ENCODE peak calls at places on chromosomes 1 and 21, in five cellular contexts. Q, E, T, L and D are unnamed samples.

GRCh38 chr1:19676438-19676922 is 11.8 kb downstream of the HTR6 start:
- DNase-seq in Q (peak; percentile 88), E (no peak), T (peak; percentile 47), L (no peak), D (peak; percentile 74)

GRCh38 chr1:167136191-167136614 is 42.3 kb downstream of the STYXL2 start:
- DNase-seq in Q (peak; percentile 24), E (no peak), T (no peak), L (no peak), D (peak; percentile 30)

GRCh38 chr21:40902299-40902698 is 55.3 kb upstream of the DSCAM start:
- DNase-seq in Q (no peak), E (no peak), T (no peak), L (no peak), D (peak; percentile 38)

GRCh38 chr1:36137226-36137625 is 12.1 kb downstream of the TRAPPC3 start:
- DNase-seq in Q (peak; percentile 19), E (no peak), T (no peak), L (no peak), D (no peak)

GRCh38 chr1:7117599-7118281 is 332.5 kb downstream of the CAMTA1 start:
- DNase-seq in Q (peak; percentile 86), E (no peak), T (no peak), L (no peak), D (no peak)

GRCh38 chr1:111690306-111690617 is 48.9 kb downstream of the INKA2 start:
- DNase-seq in Q (peak; percentile 96), E (no peak), T (peak; percentile 68), L (no peak), D (peak; percentile 73)

GRCh38 chr1:186670965-186671486 is 9.2 kb downstream of the PTGS2 start:
- DNase-seq in Q (peak; percentile 15), E (no peak), T (no peak), L (no peak), D (no peak)

GRCh38 chr1:31102501-31102950 is 37.0 kb upstream of the PUM1 start:
- DNase-seq in Q (peak; percentile 73), E (no peak), T (no peak), L (peak; percentile 27), D (no peak)

GRCh38 chr1:241701483-241702290 is 49.6 kb downstream of the WDR64 start:
- DNase-seq in Q (no peak), E (no peak), T (no peak), L (no peak), D (no peak)

GRCh38 chr1:6098303-6099215 is 52.9 kb downstream of the KCNAB2 start:
- DNase-seq in Q (peak; percentile 92), E (no peak), T (no peak), L (no peak), D (peak; percentile 66)

GRCh38 chr1:30790850-30791778 is 33.5 kb upstream of the LAPTM5 start:
- DNase-seq in Q (no peak), E (no peak), T (no peak), L (peak; percentile 44), D (no peak)

GRCh38 chr1:13763264-13763663 is 63.3 kb downstream of the PRDM2 start:
- DNase-seq in Q (no peak), E (no peak), T (no peak), L (no peak), D (no peak)

GRCh38 chr1:162974810-162975209 is 94.4 kb upstream of the RGS4 start:
- DNase-seq in Q (no peak), E (no peak), T (no peak), L (no peak), D (no peak)

GRCh38 chr1:230332429-230333088 is 93.6 kb downstream of the PGBD5 start:
- DNase-seq in Q (no peak), E (no peak), T (no peak), L (no peak), D (no peak)

GRCh38 chr1:59314776-59315528 is 18.1 kb downstream of the FGGY start:
- DNase-seq in Q (no peak), E (no peak), T (no peak), L (no peak), D (no peak)

GRCh38 chr1:226429051-226429461 is 21.2 kb upstream of the PARP1 start:
- DNase-seq in Q (no peak), E (no peak), T (no peak), L (no peak), D (no peak)

GRCh38 chr1:226429868-226430715 is 22.2 kb upstream of the PARP1 start:
- DNase-seq in Q (no peak), E (no peak), T (no peak), L (no peak), D (peak; percentile 47)

GRCh38 chr1:226427131-226427530 is 19.2 kb upstream of the PARP1 start:
- DNase-seq in Q (no peak), E (no peak), T (no peak), L (no peak), D (no peak)

GRCh38 chr1:226425431-226426031 is 17.6 kb upstream of the PARP1 start:
- DNase-seq in Q (no peak), E (no peak), T (no peak), L (no peak), D (peak; percentile 61)

DNA sequence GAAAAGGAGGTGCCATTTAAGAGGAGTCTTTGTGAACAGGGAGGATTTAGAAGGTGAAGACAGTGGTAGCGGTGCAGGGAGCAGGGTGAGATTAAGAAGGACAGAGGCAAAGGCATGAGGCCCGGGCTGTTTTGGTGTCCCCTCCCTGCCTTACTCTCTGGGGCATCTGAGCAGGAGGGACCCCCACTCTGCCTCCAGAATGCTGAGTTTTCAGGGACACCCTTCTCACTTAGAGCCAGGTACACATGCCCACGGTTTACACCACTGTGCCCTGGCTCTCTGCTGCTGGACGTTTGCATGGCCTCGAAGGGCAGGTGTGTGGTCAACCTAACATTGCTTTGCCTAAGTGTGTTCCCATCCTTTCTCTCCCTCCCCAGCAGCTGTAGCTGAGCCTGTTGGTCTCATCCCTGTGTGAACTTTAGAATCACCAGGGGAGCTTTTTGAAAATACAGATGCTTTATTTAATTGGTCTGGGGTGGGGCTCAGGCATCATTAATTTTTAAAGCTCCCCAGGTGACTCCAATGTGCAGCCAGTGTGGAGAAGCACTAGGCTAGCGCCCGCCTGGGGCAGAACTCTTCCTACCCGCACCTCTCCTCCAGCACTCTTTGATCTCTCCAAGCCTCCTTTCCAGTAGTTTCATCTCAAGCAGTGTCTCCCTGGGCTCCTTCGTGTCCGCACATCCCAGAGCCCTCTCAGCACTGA is 20.6 kb upstream of the PARP1 start:
- DNase-seq in Q (no peak), E (no peak), T (no peak), L (no peak), D (no peak)
- H3K4me3 ChIP-seq in Q (no peak overlapping the region), E (no peak overlapping the region), T (no peak overlapping the region), L (no peak overlapping the region), D (no peak overlapping the region)

DNA sequence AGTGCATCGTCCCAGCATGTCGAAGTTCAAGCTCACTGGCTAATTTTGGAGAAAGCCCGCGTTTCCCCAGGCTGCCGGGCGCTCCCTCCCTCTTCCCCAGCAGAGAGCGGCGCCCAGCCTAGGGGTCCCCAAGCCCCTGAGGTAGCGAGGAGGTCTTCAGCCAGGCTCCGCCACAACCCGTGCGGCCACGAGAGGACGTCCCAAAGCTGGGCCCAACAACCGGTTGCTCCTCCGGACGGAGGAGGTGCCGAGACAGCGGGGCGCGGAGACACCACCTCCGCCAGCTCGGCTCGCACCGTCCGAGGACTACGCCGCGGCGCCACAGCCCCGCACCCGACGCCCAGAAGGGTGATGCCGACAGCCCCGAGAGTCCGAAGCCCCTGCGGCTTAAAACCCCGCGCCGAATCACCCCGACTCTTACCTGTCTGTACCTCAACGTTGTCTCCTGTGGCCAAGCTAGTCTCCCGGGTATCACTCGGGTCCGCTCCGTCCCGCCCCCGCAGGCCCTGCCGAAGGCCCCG is at the start of gene DENND2C:
- DNase-seq in Q (no peak), E (no peak), T (no peak), L (no peak), D (no peak)
- TF ChIP-seq CTCF in Q (no peak), E (no peak), T (no peak), L (no peak), D (no peak)

GRCh38 chr1:47433037-47433421 is 4.8 kb upstream of the FOXD2 start:
- DNase-seq in Q (no peak), E (no peak), T (no peak), L (no peak), D (no peak)

GRCh38 chr1:47433453-47434050 is 4.3 kb upstream of the FOXD2 start:
- DNase-seq in Q (no peak), E (no peak), T (no peak), L (no peak), D (no peak)

GRCh38 chr1:47432071-47433036 is 5.5 kb upstream of the FOXD2 start:
- DNase-seq in Q (peak; percentile 86), E (peak; percentile 79), T (peak; percentile 62), L (peak; percentile 66), D (peak; percentile 92)

GRCh38 chr1:47435506-47436303 is 2.1 kb upstream of the FOXD2 start:
- DNase-seq in Q (no peak), E (no peak), T (no peak), L (no peak), D (no peak)

DNA sequence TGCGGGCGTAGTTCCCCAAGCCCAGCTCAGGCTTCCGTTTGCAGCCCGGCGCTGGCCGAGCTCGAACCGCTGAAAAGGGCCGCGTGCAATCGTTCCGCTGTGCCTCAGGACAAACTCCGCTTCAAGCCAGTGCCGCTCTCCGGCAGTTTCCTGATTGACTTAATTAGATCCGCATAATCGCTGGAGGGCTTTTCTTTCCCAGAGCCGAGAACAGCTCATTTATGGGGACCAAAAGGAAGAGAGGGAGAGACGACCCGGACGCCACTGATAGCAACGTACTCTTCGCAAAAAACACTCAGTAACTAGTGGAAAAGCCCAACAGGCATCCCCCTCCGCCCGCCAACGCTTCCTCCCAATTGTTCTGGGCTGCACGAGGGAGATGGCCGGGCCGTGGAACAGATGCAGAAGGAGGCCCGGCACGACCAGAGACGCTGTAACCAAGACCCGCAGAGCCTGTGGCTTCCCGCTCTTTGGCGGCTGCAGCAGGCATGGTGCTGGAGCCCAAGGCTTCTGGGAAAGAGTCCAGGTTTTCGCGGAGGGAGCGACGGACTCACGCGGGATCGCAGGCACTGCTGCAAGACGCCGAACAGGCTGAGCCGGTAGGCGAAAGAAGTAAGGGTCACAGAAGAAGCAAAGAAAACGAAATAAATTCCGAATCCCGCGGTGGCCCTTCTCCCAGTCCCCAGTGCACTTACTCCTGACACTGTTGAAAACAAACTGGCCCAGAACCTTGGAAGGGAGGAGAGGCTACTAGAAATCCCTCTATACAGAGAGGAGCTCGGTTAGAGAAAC is 3.6 kb upstream of the FOXD2 start:
- DNase-seq in Q (peak; percentile 77), E (peak; percentile 81), T (peak; percentile 56), L (peak; percentile 34), D (peak; percentile 78)
- H3K4me3 ChIP-seq in Q (peak overlapping the region; percentile 7), E (peak overlapping the region; percentile 2), T (no peak overlapping the region), L (no peak overlapping the region), D (peak overlapping the region; percentile 34)

DNA sequence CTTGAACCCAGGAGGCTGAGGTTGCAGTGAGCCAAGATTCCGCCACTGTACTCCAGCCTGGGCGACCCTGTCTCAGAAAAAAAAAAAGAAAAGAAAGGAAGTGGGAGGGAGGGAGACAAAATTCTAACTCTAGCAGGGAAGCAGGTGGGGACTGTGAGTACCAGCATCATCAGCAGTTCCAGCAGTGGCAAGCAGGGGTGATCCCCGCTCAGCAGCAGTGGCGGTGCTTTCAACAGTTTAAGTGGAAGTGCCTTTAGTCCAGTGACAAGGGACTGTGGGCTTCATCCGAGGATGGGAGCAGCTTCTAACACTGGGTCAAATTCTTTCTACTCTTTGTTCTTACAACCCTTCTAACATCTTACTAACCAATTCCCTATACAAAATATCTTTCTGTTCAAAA is 858.1 kb upstream of the ADAMTS5 start:
- DNase-seq in Q (no peak), E (no peak), T (no peak), L (no peak), D (no peak)
- TF ChIP-seq CTCF in Q (no peak), E (no peak), T (no peak), L (no peak), D (no peak)